ENCODE peak calls at places on chromosomes 5 and 9, in five cellular contexts. F is neuronal stem cell, R is H1, Z is H9, N is trophoblast cell. Y is an unnamed sample.

GRCh38 chr9:99595796-99596195 is 225.9 kb upstream of the NR4A3 start:
- DNase-seq in F (no peak), R (no peak), Z (no peak), N (peak; percentile 21), Y (no peak)

GRCh38 chr5:127498604-127499003 is 18.8 kb upstream of the PRRC1 start:
- DNase-seq in F (no peak), R (no peak), Z (no peak), N (no peak), Y (no peak)

GRCh38 chr5:76701298-76701697 is 14.6 kb upstream of the F2R start:
- DNase-seq in F (no peak), R (no peak), Z (no peak), N (no peak), Y (peak; percentile 88)

GRCh38 chr5:89228355-89228754 is 345.4 kb upstream of the MEF2C start:
- DNase-seq in F (no peak), R (no peak), Z (no peak), N (no peak), Y (no peak)

GRCh38 chr5:115324021-115324420 is 27.6 kb upstream of the CCDC112 start:
- DNase-seq in F (no peak), R (no peak), Z (no peak), N (no peak), Y (no peak)

GRCh38 chr9:130634801-130635200 is 29.6 kb upstream of the PRDM12 start:
- DNase-seq in F (no peak), R (no peak), Z (no peak), N (no peak), Y (no peak)

GRCh38 chr5:168364151-168364661 is 72.8 kb downstream of the WWC1 start:
- DNase-seq in F (no peak), R (no peak), Z (no peak), N (peak; percentile 77), Y (no peak)

GRCh38 chr9:74951107-74951720 is 1.5 kb downstream of the C9orf40 start:
- DNase-seq in F (no peak), R (no peak), Z (no peak), N (no peak), Y (no peak)

GRCh38 chr9:108103294-108103693 is 613.7 kb upstream of the KLF4 start:
- DNase-seq in F (no peak), R (no peak), Z (no peak), N (no peak), Y (peak; percentile 59)

GRCh38 chr5:58932057-58932594 is 349.3 kb downstream of the RAB3C start:
- DNase-seq in F (no peak), R (no peak), Z (no peak), N (no peak), Y (no peak)

GRCh38 chr5:160959804-160960203 is 107.8 kb upstream of the ATP10B start:
- DNase-seq in F (no peak), R (no peak), Z (no peak), N (peak; percentile 46), Y (no peak)

GRCh38 chr5:148864113-148864841 is 37.9 kb downstream of the ADRB2 start:
- DNase-seq in F (no peak), R (no peak), Z (no peak), N (peak; percentile 19), Y (peak; percentile 26)

GRCh38 chr9:85178486-85178885 is 509.0 kb downstream of the NTRK2 start:
- DNase-seq in F (no peak), R (no peak), Z (peak; percentile 34), N (no peak), Y (no peak)

GRCh38 chr9:129887210-129888084 is 52.2 kb downstream of the USP20 start:
- DNase-seq in F (no peak), R (no peak), Z (no peak), N (peak; percentile 84), Y (peak; percentile 86)

DNA sequence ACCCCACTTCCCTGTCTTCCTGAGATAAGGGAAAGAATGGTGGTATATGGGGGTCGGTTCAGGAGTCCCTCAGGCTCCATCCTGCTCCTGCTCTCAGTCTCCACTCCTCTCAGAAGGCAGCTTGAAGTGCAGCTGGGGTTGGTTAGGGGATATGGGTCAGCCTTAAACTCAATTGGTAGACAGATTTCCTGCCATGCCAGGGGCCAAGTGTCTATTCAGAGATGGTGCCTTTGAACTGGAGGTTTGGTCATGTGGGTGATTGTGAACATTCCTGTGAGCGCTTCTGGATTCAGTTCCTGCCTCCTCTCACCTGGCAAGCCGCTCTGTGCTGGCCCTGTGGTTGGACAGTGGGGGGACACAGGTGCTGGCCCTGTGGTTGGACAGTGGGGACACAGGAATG is 35.1 kb downstream of the CACNA1B start:
- DNase-seq in F (no peak), R (no peak), Z (no peak), N (no peak), Y (no peak)
- H2BK12ac ChIP-seq in F (no peak overlapping the region), R (no peak overlapping the region), Z (no peak overlapping the region), N (no peak overlapping the region), Y (no peak overlapping the region)

GRCh38 chr5:92741906-92742305 is 839.1 kb downstream of the NR2F1-AS1 start:
- DNase-seq in F (no peak), R (no peak), Z (no peak), N (peak; percentile 68), Y (no peak)
- H2BK12ac ChIP-seq in F (no peak overlapping the region), R (no peak overlapping the region), Z (no peak overlapping the region), N (peak overlapping the region; percentile 84), Y (no peak overlapping the region)

GRCh38 chr5:35015063-35015462 is 32.7 kb downstream of the AGXT2 start:
- DNase-seq in F (no peak), R (no peak), Z (no peak), N (no peak), Y (no peak)
- H2BK12ac ChIP-seq in F (no peak overlapping the region), R (no peak overlapping the region), Z (no peak overlapping the region), N (no peak overlapping the region), Y (no peak overlapping the region)

GRCh38 chr9:111414406-111414805 is 69.8 kb downstream of the ECPAS start:
- DNase-seq in F (no peak), R (no peak), Z (no peak), N (no peak), Y (no peak)

GRCh38 chr9:111413996-111414395 is 70.2 kb downstream of the ECPAS start:
- DNase-seq in F (no peak), R (no peak), Z (no peak), N (no peak), Y (no peak)

GRCh38 chr9:111407813-111408212 is 76.4 kb downstream of the ECPAS start:
- DNase-seq in F (no peak), R (no peak), Z (no peak), N (no peak), Y (no peak)

GRCh38 chr9:111411266-111411665 is 72.9 kb downstream of the ECPAS start:
- DNase-seq in F (no peak), R (no peak), Z (no peak), N (no peak), Y (no peak)

GRCh38 chr9:111412280-111412679 is 71.9 kb downstream of the ECPAS start:
- DNase-seq in F (no peak), R (no peak), Z (no peak), N (no peak), Y (no peak)
- H2BK12ac ChIP-seq in F (no peak overlapping the region), R (no peak overlapping the region), Z (no peak overlapping the region), N (no peak overlapping the region), Y (no peak overlapping the region)

GRCh38 chr5:57216714-57217113 is 42.9 kb downstream of the GPBP1 start:
- DNase-seq in F (no peak), R (no peak), Z (no peak), N (peak; percentile 53), Y (peak; percentile 51)
- H2BK12ac ChIP-seq in F (no peak overlapping the region), R (no peak overlapping the region), Z (no peak overlapping the region), N (no peak overlapping the region), Y (no peak overlapping the region)

GRCh38 chr5:104139840-104140239 is 577.3 kb upstream of the NUDT12 start:
- DNase-seq in F (no peak), R (no peak), Z (no peak), N (no peak), Y (no peak)
- H2BK12ac ChIP-seq in F (no peak overlapping the region), R (no peak overlapping the region), Z (no peak overlapping the region), N (no peak overlapping the region), Y (no peak overlapping the region)

GRCh38 chr5:150788974-150789373 is 10.4 kb downstream of the SMIM3 start:
- DNase-seq in F (no peak), R (no peak), Z (no peak), N (no peak), Y (peak; percentile 42)

GRCh38 chr5:150783422-150783928 is 4.9 kb downstream of the SMIM3 start:
- DNase-seq in F (no peak), R (no peak), Z (peak; percentile 84), N (peak; percentile 55), Y (peak; percentile 88)

GRCh38 chr5:150787659-150788058 is 9.1 kb downstream of the SMIM3 start:
- DNase-seq in F (no peak), R (no peak), Z (no peak), N (no peak), Y (no peak)

GRCh38 chr5:150782850-150783249 is 4.3 kb downstream of the SMIM3 start:
- DNase-seq in F (no peak), R (no peak), Z (no peak), N (no peak), Y (no peak)

GRCh38 chr5:150785950-150786349 is 7.4 kb downstream of the SMIM3 start:
- DNase-seq in F (no peak), R (no peak), Z (no peak), N (no peak), Y (no peak)
- H2BK12ac ChIP-seq in F (no peak overlapping the region), R (no peak overlapping the region), Z (no peak overlapping the region), N (no peak overlapping the region), Y (no peak overlapping the region)

GRCh38 chr5:67678594-67678993 is 482.0 kb upstream of the CD180 start:
- DNase-seq in F (no peak), R (no peak), Z (no peak), N (no peak), Y (no peak)
- H2BK12ac ChIP-seq in F (no peak overlapping the region), R (no peak overlapping the region), Z (no peak overlapping the region), N (no peak overlapping the region), Y (no peak overlapping the region)

DNA sequence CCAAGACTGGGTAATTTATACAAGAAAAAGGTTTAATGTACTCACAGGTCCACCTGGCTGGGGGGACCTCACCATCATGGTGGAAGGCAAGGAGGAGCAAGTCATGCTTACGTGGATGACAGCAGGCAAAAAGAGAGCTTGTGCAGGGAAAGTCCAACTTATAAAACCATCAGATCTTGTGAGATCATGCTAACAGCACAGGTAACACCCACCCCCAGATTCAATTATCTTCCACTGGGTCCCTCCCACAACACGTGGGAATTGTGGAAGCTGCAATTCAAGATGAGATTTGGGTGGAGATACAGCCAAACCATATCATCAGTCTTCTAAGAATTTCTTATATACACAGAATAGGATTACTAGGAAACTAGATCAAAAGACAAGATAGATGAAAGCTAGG is 555.6 kb downstream of the PRR16 start:
- DNase-seq in F (no peak), R (no peak), Z (no peak), N (no peak), Y (no peak)
- H2BK12ac ChIP-seq in F (no peak overlapping the region), R (no peak overlapping the region), Z (no peak overlapping the region), N (no peak overlapping the region), Y (no peak overlapping the region)

GRCh38 chr5:7493622-7494021 is 97.7 kb downstream of the ADCY2 start:
- DNase-seq in F (no peak), R (no peak), Z (no peak), N (no peak), Y (no peak)
- H2BK12ac ChIP-seq in F (no peak overlapping the region), R (no peak overlapping the region), Z (no peak overlapping the region), N (no peak overlapping the region), Y (no peak overlapping the region)